ENCODE peak calls at places on chromosomes 2 and 18, in eight cellular contexts. One of them, this sample, is unnamed.

GRCh38 chr2:161166538-161167409 is 6.5 kb downstream of the TANK start:
- DNase-seq in dorsolateral prefrontal cortex: no peak
- DNase-seq in foreskin fibroblast: no peak
- DNase-seq in substantia nigra: no peak
- DNase-seq in B cell: peak
- DNase-seq in HFF-Myc: no peak
- DNase-seq in neuronal stem cell: no peak
- DNase-seq in stimulated activated CD8-positive, alpha-beta memory T cell treated with anti-CD3 and anti-CD28 coated beads, Interleukin-7, amount 100 ng/mL, for 1 hour: no peak
- DNase-seq in this sample: no peak

GRCh38 chr2:160388464-160389263 is 104.9 kb downstream of the RBMS1 start:
- DNase-seq in dorsolateral prefrontal cortex: no peak
- DNase-seq in foreskin fibroblast: no peak
- DNase-seq in substantia nigra: peak
- DNase-seq in B cell: peak
- DNase-seq in HFF-Myc: no peak
- DNase-seq in neuronal stem cell: no peak
- DNase-seq in stimulated activated CD8-positive, alpha-beta memory T cell treated with anti-CD3 and anti-CD28 coated beads, Interleukin-7, amount 100 ng/mL, for 1 hour: no peak
- DNase-seq in this sample: no peak

GRCh38 chr2:241859436-241860183 is 916 bp upstream of the PDCD1 start:
- DNase-seq in dorsolateral prefrontal cortex: peak
- DNase-seq in foreskin fibroblast: peak
- DNase-seq in substantia nigra: no peak
- DNase-seq in B cell: peak
- DNase-seq in HFF-Myc: no peak
- DNase-seq in neuronal stem cell: no peak
- DNase-seq in stimulated activated CD8-positive, alpha-beta memory T cell treated with anti-CD3 and anti-CD28 coated beads, Interleukin-7, amount 100 ng/mL, for 1 hour: peak
- DNase-seq in this sample: no peak

GRCh38 chr18:32735781-32736180 is 37.0 kb downstream of the KLHL14 start:
- DNase-seq in dorsolateral prefrontal cortex: no peak
- DNase-seq in foreskin fibroblast: no peak
- DNase-seq in substantia nigra: no peak
- DNase-seq in B cell: no peak
- DNase-seq in HFF-Myc: no peak
- DNase-seq in neuronal stem cell: no peak
- DNase-seq in stimulated activated CD8-positive, alpha-beta memory T cell treated with anti-CD3 and anti-CD28 coated beads, Interleukin-7, amount 100 ng/mL, for 1 hour: no peak
- DNase-seq in this sample: no peak

GRCh38 chr2:10889741-10890215 is 22.0 kb upstream of the KCNF1 start:
- DNase-seq in dorsolateral prefrontal cortex: no peak
- DNase-seq in foreskin fibroblast: no peak
- DNase-seq in substantia nigra: no peak
- DNase-seq in B cell: no peak
- DNase-seq in HFF-Myc: no peak
- DNase-seq in neuronal stem cell: no peak
- DNase-seq in stimulated activated CD8-positive, alpha-beta memory T cell treated with anti-CD3 and anti-CD28 coated beads, Interleukin-7, amount 100 ng/mL, for 1 hour: no peak
- DNase-seq in this sample: peak

GRCh38 chr2:106156305-106157288 is 37.5 kb downstream of the UXS1 start:
- DNase-seq in dorsolateral prefrontal cortex: no peak
- DNase-seq in foreskin fibroblast: no peak
- DNase-seq in substantia nigra: no peak
- DNase-seq in B cell: no peak
- DNase-seq in HFF-Myc: no peak
- DNase-seq in neuronal stem cell: no peak
- DNase-seq in stimulated activated CD8-positive, alpha-beta memory T cell treated with anti-CD3 and anti-CD28 coated beads, Interleukin-7, amount 100 ng/mL, for 1 hour: no peak
- DNase-seq in this sample: no peak

GRCh38 chr2:113926314-113926713 is 36.4 kb downstream of the ACTR3 start:
- DNase-seq in dorsolateral prefrontal cortex: no peak
- DNase-seq in foreskin fibroblast: no peak
- DNase-seq in substantia nigra: no peak
- DNase-seq in B cell: no peak
- DNase-seq in HFF-Myc: no peak
- DNase-seq in neuronal stem cell: no peak
- DNase-seq in stimulated activated CD8-positive, alpha-beta memory T cell treated with anti-CD3 and anti-CD28 coated beads, Interleukin-7, amount 100 ng/mL, for 1 hour: no peak
- DNase-seq in this sample: no peak

GRCh38 chr18:49019446-49020045 is 68.8 kb upstream of the SMAD7 start:
- DNase-seq in dorsolateral prefrontal cortex: no peak
- DNase-seq in foreskin fibroblast: no peak
- DNase-seq in substantia nigra: no peak
- DNase-seq in B cell: no peak
- DNase-seq in HFF-Myc: no peak
- DNase-seq in neuronal stem cell: no peak
- DNase-seq in stimulated activated CD8-positive, alpha-beta memory T cell treated with anti-CD3 and anti-CD28 coated beads, Interleukin-7, amount 100 ng/mL, for 1 hour: no peak
- DNase-seq in this sample: no peak

GRCh38 chr2:128682266-128682665 is 363.6 kb upstream of the HS6ST1 start:
- DNase-seq in dorsolateral prefrontal cortex: no peak
- DNase-seq in foreskin fibroblast: no peak
- DNase-seq in substantia nigra: no peak
- DNase-seq in B cell: no peak
- DNase-seq in HFF-Myc: no peak
- DNase-seq in neuronal stem cell: no peak
- DNase-seq in stimulated activated CD8-positive, alpha-beta memory T cell treated with anti-CD3 and anti-CD28 coated beads, Interleukin-7, amount 100 ng/mL, for 1 hour: no peak
- DNase-seq in this sample: no peak

GRCh38 chr18:11733031-11733430 is 44.0 kb downstream of the GNAL start:
- DNase-seq in dorsolateral prefrontal cortex: peak
- DNase-seq in foreskin fibroblast: peak
- DNase-seq in substantia nigra: peak
- DNase-seq in B cell: peak
- DNase-seq in HFF-Myc: peak
- DNase-seq in neuronal stem cell: peak
- DNase-seq in stimulated activated CD8-positive, alpha-beta memory T cell treated with anti-CD3 and anti-CD28 coated beads, Interleukin-7, amount 100 ng/mL, for 1 hour: peak
- DNase-seq in this sample: peak

GRCh38 chr2:119290859-119291587 is 67.4 kb downstream of the STEAP3 start:
- DNase-seq in dorsolateral prefrontal cortex: peak
- DNase-seq in foreskin fibroblast: peak
- DNase-seq in substantia nigra: peak
- DNase-seq in B cell: peak
- DNase-seq in HFF-Myc: peak
- DNase-seq in neuronal stem cell: peak
- DNase-seq in stimulated activated CD8-positive, alpha-beta memory T cell treated with anti-CD3 and anti-CD28 coated beads, Interleukin-7, amount 100 ng/mL, for 1 hour: peak
- DNase-seq in this sample: peak

GRCh38 chr2:45477546-45477945 is 133.5 kb downstream of the SRBD1 start:
- DNase-seq in dorsolateral prefrontal cortex: no peak
- DNase-seq in foreskin fibroblast: no peak
- DNase-seq in substantia nigra: no peak
- DNase-seq in B cell: no peak
- DNase-seq in HFF-Myc: no peak
- DNase-seq in neuronal stem cell: no peak
- DNase-seq in stimulated activated CD8-positive, alpha-beta memory T cell treated with anti-CD3 and anti-CD28 coated beads, Interleukin-7, amount 100 ng/mL, for 1 hour: no peak
- DNase-seq in this sample: no peak

GRCh38 chr2:210421916-210422315 is 54.6 kb downstream of the LANCL1 start:
- DNase-seq in dorsolateral prefrontal cortex: no peak
- DNase-seq in foreskin fibroblast: no peak
- DNase-seq in substantia nigra: no peak
- DNase-seq in B cell: no peak
- DNase-seq in HFF-Myc: no peak
- DNase-seq in neuronal stem cell: no peak
- DNase-seq in stimulated activated CD8-positive, alpha-beta memory T cell treated with anti-CD3 and anti-CD28 coated beads, Interleukin-7, amount 100 ng/mL, for 1 hour: no peak
- DNase-seq in this sample: no peak

GRCh38 chr2:96591054-96591453 is 47.1 kb downstream of the KANSL3 start:
- DNase-seq in dorsolateral prefrontal cortex: no peak
- DNase-seq in foreskin fibroblast: no peak
- DNase-seq in substantia nigra: no peak
- DNase-seq in B cell: no peak
- DNase-seq in HFF-Myc: no peak
- DNase-seq in neuronal stem cell: no peak
- DNase-seq in stimulated activated CD8-positive, alpha-beta memory T cell treated with anti-CD3 and anti-CD28 coated beads, Interleukin-7, amount 100 ng/mL, for 1 hour: no peak
- DNase-seq in this sample: no peak

GRCh38 chr18:60599267-60599666 is 226.7 kb upstream of the MC4R start:
- DNase-seq in dorsolateral prefrontal cortex: no peak
- DNase-seq in foreskin fibroblast: no peak
- DNase-seq in substantia nigra: no peak
- DNase-seq in B cell: no peak
- DNase-seq in HFF-Myc: no peak
- DNase-seq in neuronal stem cell: no peak
- DNase-seq in stimulated activated CD8-positive, alpha-beta memory T cell treated with anti-CD3 and anti-CD28 coated beads, Interleukin-7, amount 100 ng/mL, for 1 hour: no peak
- DNase-seq in this sample: no peak

GRCh38 chr2:241939541-241939940 is 70.0 kb downstream of the RTP5 start:
- DNase-seq in dorsolateral prefrontal cortex: no peak
- DNase-seq in foreskin fibroblast: no peak
- DNase-seq in substantia nigra: no peak
- DNase-seq in B cell: no peak
- DNase-seq in HFF-Myc: no peak
- DNase-seq in neuronal stem cell: no peak
- DNase-seq in stimulated activated CD8-positive, alpha-beta memory T cell treated with anti-CD3 and anti-CD28 coated beads, Interleukin-7, amount 100 ng/mL, for 1 hour: no peak
- DNase-seq in this sample: no peak

GRCh38 chr2:127619901-127620705 is 25.9 kb upstream of the GPR17 start:
- DNase-seq in dorsolateral prefrontal cortex: no peak
- DNase-seq in foreskin fibroblast: no peak
- DNase-seq in substantia nigra: no peak
- DNase-seq in B cell: peak
- DNase-seq in HFF-Myc: no peak
- DNase-seq in neuronal stem cell: no peak
- DNase-seq in stimulated activated CD8-positive, alpha-beta memory T cell treated with anti-CD3 and anti-CD28 coated beads, Interleukin-7, amount 100 ng/mL, for 1 hour: no peak
- DNase-seq in this sample: no peak